ENCODE peak calls at places on chromosome 20, in seven cellular contexts. One of them, this sample, is unnamed.

GRCh38 chr20:43925215-43925614 is 10.6 kb downstream of the TOX2 start:
- DNase-seq in AG09319: no peak
- DNase-seq in lower lobe of right lung: no peak
- DNase-seq in HT1080: no peak
- DNase-seq in bronchial epithelial cell: no peak
- DNase-seq in NCI-H1092 treated with DMSO at 0.1 percent for 48 hours: no peak
- DNase-seq in stromal cell of bone marrow: no peak
- DNase-seq in this sample: no peak

GRCh38 chr20:58198384-58198783 is 30.1 kb downstream of the ANKRD60 start:
- DNase-seq in bronchial epithelial cell: no peak
- DNase-seq in AG09319: no peak
- DNase-seq in lower lobe of right lung: no peak
- DNase-seq in NCI-H1092 treated with DMSO at 0.1 percent for 48 hours: no peak
- DNase-seq in HT1080: no peak
- DNase-seq in stromal cell of bone marrow: no peak
- DNase-seq in this sample: no peak

GRCh38 chr20:36305602-36306556 is at the start of gene DLGAP4:
- DNase-seq in AG09319: no peak
- DNase-seq in stromal cell of bone marrow: no peak
- DNase-seq in NCI-H1092 treated with DMSO at 0.1 percent for 48 hours: no peak
- DNase-seq in HT1080: no peak
- DNase-seq in bronchial epithelial cell: no peak
- DNase-seq in lower lobe of right lung: no peak
- DNase-seq in this sample: no peak

GRCh38 chr20:45189861-45190260 is 15.2 kb downstream of the PI3 start:
- DNase-seq in stromal cell of bone marrow: no peak
- DNase-seq in AG09319: no peak
- DNase-seq in lower lobe of right lung: no peak
- DNase-seq in HT1080: no peak
- DNase-seq in NCI-H1092 treated with DMSO at 0.1 percent for 48 hours: no peak
- DNase-seq in bronchial epithelial cell: no peak
- DNase-seq in this sample: no peak

GRCh38 chr20:6660441-6660840 is 107.0 kb upstream of the BMP2 start:
- DNase-seq in HT1080: no peak
- DNase-seq in stromal cell of bone marrow: no peak
- DNase-seq in lower lobe of right lung: peak; percentile 56
- DNase-seq in bronchial epithelial cell: peak; percentile 90
- DNase-seq in AG09319: no peak
- DNase-seq in NCI-H1092 treated with DMSO at 0.1 percent for 48 hours: no peak
- DNase-seq in this sample: no peak

GRCh38 chr20:19301843-19302242 is 89.4 kb downstream of the SLC24A3 start:
- DNase-seq in bronchial epithelial cell: peak; percentile 29
- DNase-seq in HT1080: no peak
- DNase-seq in AG09319: no peak
- DNase-seq in NCI-H1092 treated with DMSO at 0.1 percent for 48 hours: no peak
- DNase-seq in stromal cell of bone marrow: no peak
- DNase-seq in lower lobe of right lung: no peak
- DNase-seq in this sample: no peak

GRCh38 chr20:58705525-58705924 is 12.9 kb downstream of the NPEPL1 start:
- DNase-seq in NCI-H1092 treated with DMSO at 0.1 percent for 48 hours: no peak
- DNase-seq in stromal cell of bone marrow: no peak
- DNase-seq in HT1080: no peak
- DNase-seq in AG09319: no peak
- DNase-seq in lower lobe of right lung: no peak
- DNase-seq in bronchial epithelial cell: no peak
- DNase-seq in this sample: no peak

GRCh38 chr20:24764027-24764797 is 184.9 kb upstream of the CST7 start:
- DNase-seq in stromal cell of bone marrow: no peak
- DNase-seq in bronchial epithelial cell: no peak
- DNase-seq in HT1080: no peak
- DNase-seq in AG09319: no peak
- DNase-seq in NCI-H1092 treated with DMSO at 0.1 percent for 48 hours: no peak
- DNase-seq in lower lobe of right lung: no peak
- DNase-seq in this sample: no peak

GRCh38 chr20:325043-325888 is at the start of gene SOX12:
- DNase-seq in stromal cell of bone marrow: peak; percentile 80
- DNase-seq in lower lobe of right lung: peak; percentile 98
- DNase-seq in HT1080: peak; percentile 93
- DNase-seq in NCI-H1092 treated with DMSO at 0.1 percent for 48 hours: peak; percentile 94
- DNase-seq in bronchial epithelial cell: peak; percentile 72
- DNase-seq in AG09319: no peak
- DNase-seq in this sample: peak; percentile 98

GRCh38 chr20:17617212-17617867 is 47.5 kb downstream of the DSTN start:
- DNase-seq in bronchial epithelial cell: no peak
- DNase-seq in stromal cell of bone marrow: no peak
- DNase-seq in AG09319: no peak
- DNase-seq in NCI-H1092 treated with DMSO at 0.1 percent for 48 hours: peak; percentile 31
- DNase-seq in HT1080: peak; percentile 36
- DNase-seq in lower lobe of right lung: peak; percentile 71
- DNase-seq in this sample: peak; percentile 52

GRCh38 chr20:36121981-36122930 is 32.3 kb upstream of the EPB41L1 start:
- DNase-seq in AG09319: no peak
- DNase-seq in HT1080: no peak
- DNase-seq in lower lobe of right lung: peak; percentile 86
- DNase-seq in stromal cell of bone marrow: no peak
- DNase-seq in bronchial epithelial cell: peak; percentile 80
- DNase-seq in NCI-H1092 treated with DMSO at 0.1 percent for 48 hours: no peak
- DNase-seq in this sample: peak; percentile 29

GRCh38 chr20:61161649-61162210 is 90.3 kb upstream of the CDH4 start:
- DNase-seq in AG09319: no peak
- DNase-seq in stromal cell of bone marrow: no peak
- DNase-seq in lower lobe of right lung: no peak
- DNase-seq in bronchial epithelial cell: no peak
- DNase-seq in NCI-H1092 treated with DMSO at 0.1 percent for 48 hours: no peak
- DNase-seq in HT1080: no peak
- DNase-seq in this sample: peak; percentile 63

GRCh38 chr20:38692436-38693411 is 31.6 kb upstream of the SLC32A1 start:
- DNase-seq in NCI-H1092 treated with DMSO at 0.1 percent for 48 hours: no peak
- DNase-seq in bronchial epithelial cell: peak; percentile 55
- DNase-seq in lower lobe of right lung: no peak
- DNase-seq in AG09319: peak; percentile 11
- DNase-seq in stromal cell of bone marrow: peak; percentile 43
- DNase-seq in HT1080: peak; percentile 17
- DNase-seq in this sample: no peak

GRCh38 chr20:39661833-39662232 is 699.7 kb downstream of the DHX35 start:
- DNase-seq in lower lobe of right lung: no peak
- DNase-seq in stromal cell of bone marrow: peak; percentile 22
- DNase-seq in HT1080: peak; percentile 68
- DNase-seq in AG09319: peak; percentile 8
- DNase-seq in NCI-H1092 treated with DMSO at 0.1 percent for 48 hours: no peak
- DNase-seq in bronchial epithelial cell: peak; percentile 25
- DNase-seq in this sample: no peak

GRCh38 chr20:62618622-62619529 is 23.4 kb upstream of the SLCO4A1 start:
- DNase-seq in AG09319: no peak
- DNase-seq in stromal cell of bone marrow: no peak
- DNase-seq in bronchial epithelial cell: no peak
- DNase-seq in HT1080: no peak
- DNase-seq in NCI-H1092 treated with DMSO at 0.1 percent for 48 hours: no peak
- DNase-seq in lower lobe of right lung: no peak
- DNase-seq in this sample: no peak

GRCh38 chr20:14055127-14055742 is 59.9 kb downstream of the MACROD2 start:
- DNase-seq in bronchial epithelial cell: peak; percentile 66
- DNase-seq in HT1080: peak; percentile 53
- DNase-seq in AG09319: peak; percentile 47
- DNase-seq in lower lobe of right lung: no peak
- DNase-seq in stromal cell of bone marrow: peak; percentile 52
- DNase-seq in NCI-H1092 treated with DMSO at 0.1 percent for 48 hours: peak; percentile 76
- DNase-seq in this sample: peak; percentile 44

GRCh38 chr20:41750137-41750536 is 132.0 kb upstream of the CHD6 start:
- DNase-seq in NCI-H1092 treated with DMSO at 0.1 percent for 48 hours: no peak
- DNase-seq in stromal cell of bone marrow: no peak
- DNase-seq in AG09319: no peak
- DNase-seq in HT1080: no peak
- DNase-seq in lower lobe of right lung: no peak
- DNase-seq in bronchial epithelial cell: no peak
- DNase-seq in this sample: no peak

GRCh38 chr20:3406481-3407425 is 716 bp downstream of the DNAAF9 start:
- DNase-seq in lower lobe of right lung: peak; percentile 48
- DNase-seq in NCI-H1092 treated with DMSO at 0.1 percent for 48 hours: peak; percentile 41
- DNase-seq in stromal cell of bone marrow: peak; percentile 35
- DNase-seq in HT1080: peak; percentile 32
- DNase-seq in bronchial epithelial cell: peak; percentile 30
- DNase-seq in AG09319: no peak
- DNase-seq in this sample: peak; percentile 79

GRCh38 chr20:17023811-17024210 is 203.0 kb upstream of the PCSK2 start:
- DNase-seq in HT1080: no peak
- DNase-seq in AG09319: no peak
- DNase-seq in bronchial epithelial cell: no peak
- DNase-seq in NCI-H1092 treated with DMSO at 0.1 percent for 48 hours: peak; percentile 44
- DNase-seq in stromal cell of bone marrow: no peak
- DNase-seq in lower lobe of right lung: peak; percentile 65
- DNase-seq in this sample: peak; percentile 52

GRCh38 chr20:11880694-11881093 is 37.0 kb upstream of the BTBD3 start:
- DNase-seq in bronchial epithelial cell: peak; percentile 89
- DNase-seq in AG09319: no peak
- DNase-seq in HT1080: peak; percentile 18
- DNase-seq in lower lobe of right lung: no peak
- DNase-seq in NCI-H1092 treated with DMSO at 0.1 percent for 48 hours: no peak
- DNase-seq in stromal cell of bone marrow: no peak
- DNase-seq in this sample: no peak

GRCh38 chr20:33310327-33310899 is 27.4 kb downstream of the BPIFB1 start:
- DNase-seq in stromal cell of bone marrow: no peak
- DNase-seq in bronchial epithelial cell: no peak
- DNase-seq in HT1080: no peak
- DNase-seq in lower lobe of right lung: no peak
- DNase-seq in NCI-H1092 treated with DMSO at 0.1 percent for 48 hours: no peak
- DNase-seq in AG09319: no peak
- DNase-seq in this sample: no peak

GRCh38 chr20:35302421-35303335 is 10.5 kb upstream of the FAM83C start:
- DNase-seq in AG09319: no peak
- DNase-seq in NCI-H1092 treated with DMSO at 0.1 percent for 48 hours: no peak
- DNase-seq in bronchial epithelial cell: peak; percentile 78
- DNase-seq in stromal cell of bone marrow: no peak
- DNase-seq in HT1080: peak; percentile 89
- DNase-seq in lower lobe of right lung: no peak
- DNase-seq in this sample: no peak

GRCh38 chr20:31705191-31705590 is 17.5 kb downstream of the BCL2L1 start:
- DNase-seq in NCI-H1092 treated with DMSO at 0.1 percent for 48 hours: no peak
- DNase-seq in HT1080: no peak
- DNase-seq in AG09319: no peak
- DNase-seq in bronchial epithelial cell: no peak
- DNase-seq in stromal cell of bone marrow: no peak
- DNase-seq in lower lobe of right lung: no peak
- DNase-seq in this sample: no peak

GRCh38 chr20:57772349-57772964 is 62.6 kb upstream of the PMEPA1 start:
- DNase-seq in HT1080: peak; percentile 95
- DNase-seq in NCI-H1092 treated with DMSO at 0.1 percent for 48 hours: no peak
- DNase-seq in bronchial epithelial cell: peak; percentile 93
- DNase-seq in stromal cell of bone marrow: peak; percentile 57
- DNase-seq in lower lobe of right lung: no peak
- DNase-seq in AG09319: peak; percentile 23
- DNase-seq in this sample: no peak

GRCh38 chr20:51775241-51775640 is 7.1 kb upstream of the ATP9A start:
- DNase-seq in bronchial epithelial cell: no peak
- DNase-seq in HT1080: no peak
- DNase-seq in NCI-H1092 treated with DMSO at 0.1 percent for 48 hours: no peak
- DNase-seq in lower lobe of right lung: no peak
- DNase-seq in stromal cell of bone marrow: no peak
- DNase-seq in AG09319: no peak
- DNase-seq in this sample: no peak

GRCh38 chr20:57773059-57773815 is 63.4 kb upstream of the PMEPA1 start:
- DNase-seq in AG09319: no peak
- DNase-seq in lower lobe of right lung: no peak
- DNase-seq in bronchial epithelial cell: no peak
- DNase-seq in NCI-H1092 treated with DMSO at 0.1 percent for 48 hours: no peak
- DNase-seq in stromal cell of bone marrow: no peak
- DNase-seq in HT1080: no peak
- DNase-seq in this sample: no peak

GRCh38 chr20:3648941-3649340 is 14.3 kb downstream of the GFRA4 start:
- DNase-seq in lower lobe of right lung: no peak
- DNase-seq in HT1080: no peak
- DNase-seq in NCI-H1092 treated with DMSO at 0.1 percent for 48 hours: no peak
- DNase-seq in stromal cell of bone marrow: no peak
- DNase-seq in bronchial epithelial cell: no peak
- DNase-seq in AG09319: no peak
- DNase-seq in this sample: peak; percentile 12

GRCh38 chr20:1697592-1697991 is 40.0 kb upstream of the SIRPG start:
- DNase-seq in bronchial epithelial cell: peak; percentile 22
- DNase-seq in NCI-H1092 treated with DMSO at 0.1 percent for 48 hours: no peak
- DNase-seq in HT1080: no peak
- DNase-seq in AG09319: no peak
- DNase-seq in stromal cell of bone marrow: no peak
- DNase-seq in lower lobe of right lung: no peak
- DNase-seq in this sample: no peak

GRCh38 chr20:47720636-47721427 is 64.4 kb downstream of the SULF2 start:
- DNase-seq in lower lobe of right lung: no peak
- DNase-seq in stromal cell of bone marrow: peak; percentile 17
- DNase-seq in bronchial epithelial cell: no peak
- DNase-seq in HT1080: no peak
- DNase-seq in AG09319: peak; percentile 19
- DNase-seq in NCI-H1092 treated with DMSO at 0.1 percent for 48 hours: no peak
- DNase-seq in this sample: no peak